ENCODE peak calls at places on chromosomes 16 and 17, in eight cellular contexts. T, V, K, P, A, S, Y and O are unnamed samples.

GRCh38 chr17:27535975-27536374 is 79.7 kb downstream of the KSR1 start:
- DNase-seq in T (no peak), Y (no peak), S (no peak), K (no peak), V (no peak), P (no peak), A (no peak), O (no peak)

GRCh38 chr17:29585080-29585751 is 4.2 kb downstream of the GIT1 start:
- DNase-seq in S (peak), V (no peak), A (no peak), T (no peak), P (no peak), Y (no peak), K (no peak), O (no peak)

GRCh38 chr16:89845417-89845816 is 17.1 kb downstream of the SPIRE2 start:
- DNase-seq in P (no peak), Y (no peak), A (no peak), V (no peak), S (no peak), T (no peak), K (no peak), O (no peak)

GRCh38 chr17:68777856-68778694 is 176.9 kb upstream of the FAM20A start:
- DNase-seq in A (no peak), P (no peak), T (no peak), K (no peak), V (no peak), S (peak), Y (no peak), O (no peak)

GRCh38 chr17:15490634-15491261 is 23.3 kb upstream of the CDRT4 start:
- DNase-seq in A (peak), P (no peak), S (peak), T (peak), K (peak), V (peak), Y (no peak), O (no peak)

GRCh38 chr16:987846-988245 is 6.3 kb downstream of the SOX8 start:
- DNase-seq in P (no peak), S (no peak), Y (no peak), K (no peak), A (no peak), V (no peak), T (no peak), O (no peak)

GRCh38 chr17:40551091-40551873 is 14.0 kb downstream of the CCR7 start:
- DNase-seq in P (no peak), A (peak), T (no peak), V (peak), K (peak), Y (no peak), S (peak), O (no peak)

GRCh38 chr16:17377360-17378324 is 93.1 kb downstream of the XYLT1 start:
- DNase-seq in S (peak), P (no peak), Y (no peak), T (no peak), K (no peak), A (no peak), V (no peak), O (no peak)

GRCh38 chr16:85167589-85168537 is 55.6 kb upstream of the CIBAR2 start:
- DNase-seq in A (no peak), S (no peak), P (no peak), K (no peak), V (no peak), Y (no peak), T (no peak), O (no peak)

GRCh38 chr17:31787857-31788570 is 71.0 kb downstream of the COPRS start:
- DNase-seq in K (no peak), T (peak), Y (peak), A (peak), S (no peak), V (peak), P (peak), O (peak)

GRCh38 chr17:70857351-70857750 is 688.0 kb downstream of the KCNJ2 start:
- DNase-seq in V (no peak), T (no peak), S (no peak), Y (no peak), A (no peak), P (no peak), K (no peak), O (no peak)

GRCh38 chr16:28876016-28876659 is 2.1 kb upstream of the ATP2A1 start:
- DNase-seq in V (no peak), P (no peak), S (no peak), T (no peak), Y (no peak), A (no peak), K (no peak), O (no peak)

DNA sequence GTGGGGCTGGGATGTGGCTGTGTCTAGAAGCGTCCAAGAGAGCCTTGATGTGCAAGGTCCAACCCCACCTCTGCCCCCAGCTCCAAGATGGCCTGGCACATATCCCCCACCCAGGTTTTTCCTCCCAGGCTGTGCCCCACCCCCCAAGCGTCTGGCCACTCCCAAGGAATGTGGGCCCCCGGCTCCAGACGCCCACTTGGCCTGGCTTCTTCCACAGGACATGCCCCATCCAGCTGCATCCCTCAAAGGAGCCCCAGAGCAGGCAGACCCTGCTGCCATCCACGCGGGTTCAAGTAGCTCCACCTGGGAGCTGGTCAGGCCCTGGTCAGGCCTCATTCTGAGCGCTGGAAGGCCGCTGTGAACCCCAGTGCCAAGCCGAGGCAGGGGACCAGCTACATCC is 3.2 kb downstream of the CAMKK1 start:
- DNase-seq in P (no peak), A (no peak), S (no peak), K (no peak), Y (no peak), V (no peak), T (no peak), O (no peak)
- H3K27ac ChIP-seq in P (peak), A (peak), S (peak), K (peak), Y (peak), V (peak), T (peak), O (peak)

GRCh38 chr16:82895843-82896242 is 269.1 kb downstream of the CDH13 start:
- DNase-seq in P (no peak), K (no peak), T (no peak), V (no peak), S (no peak), A (no peak), Y (no peak), O (no peak)

GRCh38 chr16:82892327-82892726 is 265.6 kb downstream of the CDH13 start:
- DNase-seq in T (no peak), K (no peak), Y (no peak), V (no peak), P (no peak), A (no peak), S (no peak), O (no peak)

GRCh38 chr16:82888616-82889015 is 261.8 kb downstream of the CDH13 start:
- DNase-seq in V (no peak), Y (no peak), S (no peak), P (no peak), A (peak), K (no peak), T (no peak), O (no peak)

GRCh38 chr16:82891918-82892317 is 265.1 kb downstream of the CDH13 start:
- DNase-seq in Y (no peak), P (peak), T (no peak), K (no peak), S (no peak), V (no peak), A (no peak), O (no peak)

GRCh38 chr16:82891424-82891823 is 264.7 kb downstream of the CDH13 start:
- DNase-seq in Y (no peak), P (no peak), S (no peak), A (no peak), T (no peak), K (no peak), V (no peak), O (no peak)
- TF ChIP-seq CTCF in Y (no peak), P (no peak), S (no peak), A (no peak), T (no peak), K (no peak), V (no peak), O (no peak)

DNA sequence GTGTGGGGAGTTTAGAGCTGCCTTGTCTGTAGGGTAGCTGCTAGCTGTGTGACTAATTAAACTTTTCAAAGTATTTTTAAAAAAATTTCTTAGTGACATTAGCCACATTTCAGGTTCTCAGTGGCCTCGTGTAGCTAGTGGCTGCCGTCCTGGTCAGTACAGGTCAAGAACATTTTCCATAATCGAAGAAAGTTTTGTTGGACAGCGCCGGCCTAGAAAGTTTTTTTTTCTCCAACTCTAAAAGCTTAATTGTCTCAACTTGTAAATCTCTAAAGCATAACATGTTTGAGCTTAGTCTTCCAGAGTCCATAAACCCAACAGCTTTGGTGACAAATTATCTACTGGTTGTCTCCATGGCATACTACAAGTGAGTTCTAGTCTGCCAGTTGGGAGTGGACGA is 4.3 kb downstream of the AKAP1 start:
- DNase-seq in Y (no peak), V (no peak), T (no peak), P (no peak), S (no peak), K (no peak), A (no peak), O (no peak)
- H3K27ac ChIP-seq in Y (no peak), V (no peak), T (no peak), P (no peak), S (no peak), K (peak), A (no peak), O (no peak)

DNA sequence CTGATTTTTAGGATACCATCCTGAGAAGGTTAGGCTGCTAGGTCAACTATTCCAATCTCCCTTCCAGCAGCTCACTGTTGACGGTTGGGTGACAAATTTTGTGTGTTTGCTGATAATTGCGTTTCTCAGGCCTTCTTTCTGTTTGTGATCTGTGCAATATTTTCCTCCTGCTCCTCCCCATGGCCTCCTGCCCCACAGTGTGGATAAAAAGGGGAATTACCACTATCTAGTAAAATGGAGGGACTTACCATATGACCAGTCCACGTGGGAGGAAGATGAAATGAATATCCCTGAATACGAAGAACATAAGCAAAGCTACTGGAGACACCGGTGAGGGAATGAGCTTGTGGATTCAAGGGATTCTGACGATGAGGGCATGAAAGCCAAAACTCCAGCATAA is 9.2 kb downstream of the CHD3 start:
- DNase-seq in Y (no peak), A (peak), T (no peak), K (no peak), P (peak), S (peak), V (peak), O (peak)
- TF ChIP-seq CTCF in Y (peak), A (peak), T (peak), K (no peak), P (peak), S (no peak), V (peak), O (peak)